ENCODE peak calls at places on chromosomes 4 and X, in nine cellular contexts. P is NAMALWA; G is kidney tubule cell; E is T-helper 9 cell; K is anterior cingulate cortex; Y is NCI-H1417; S is ureter; V is CD8-positive, alpha-beta memory T cell; N is mucosa of descending colon. M is an unnamed sample.
A peak's percentile ranks its signal among the peaks of the same experiment; 100 is the strongest.

GRCh38 chrX:65589304-65589703 is 54.7 kb upstream of the LAS1L start:
- DNase-seq in N (no peak), V (no peak), P (no peak), E (no peak), K (no peak), Y (no peak), G (no peak), S (no peak), M (no peak)

GRCh38 chrX:46551494-46552128 is 6.4 kb upstream of the ZNF674 start:
- DNase-seq in Y (no peak), N (no peak), S (no peak), G (peak; percentile 28), K (no peak), V (no peak), P (no peak), E (no peak), M (peak; percentile 32)

GRCh38 chr4:17283832-17284231 is 228.1 kb downstream of the QDPR start:
- DNase-seq in G (no peak), Y (no peak), N (no peak), S (no peak), V (no peak), E (no peak), P (no peak), K (no peak), M (no peak)

GRCh38 chrX:41478397-41478911 is 31.3 kb downstream of the NYX start:
- DNase-seq in N (no peak), Y (peak; percentile 10), K (peak; percentile 10), S (no peak), E (no peak), P (no peak), G (peak; percentile 30), V (no peak), M (no peak)

GRCh38 chrX:35919536-35920309 is at the start of gene CFAP47:
- DNase-seq in S (no peak), G (peak; percentile 49), Y (peak; percentile 90), P (no peak), N (peak; percentile 48), E (no peak), K (no peak), V (no peak), M (no peak)

GRCh38 chr4:20260821-20261220 is 9.1 kb downstream of the SLIT2 start:
- DNase-seq in E (no peak), S (no peak), V (no peak), P (peak; percentile 6), Y (no peak), K (no peak), N (no peak), G (no peak), M (no peak)

GRCh38 chr4:165118256-165118909 is 5.7 kb upstream of the TMEM192 start:
- DNase-seq in G (no peak), N (no peak), P (no peak), E (no peak), K (no peak), V (no peak), Y (no peak), S (no peak), M (no peak)

GRCh38 chr4:139419388-139419914 is 34.5 kb upstream of the RAB33B start:
- DNase-seq in N (no peak), E (no peak), G (peak; percentile 39), S (peak; percentile 53), K (peak; percentile 5), V (no peak), Y (no peak), P (peak; percentile 49), M (peak; percentile 90)

GRCh38 chr4:74109116-74109791 is 10.3 kb upstream of the CXCL2 start:
- DNase-seq in Y (no peak), G (peak; percentile 97), S (no peak), N (peak; percentile 37), V (no peak), K (no peak), E (no peak), P (no peak), M (peak; percentile 97)

GRCh38 chrX:153580700-153581386 is 18.1 kb downstream of the CCNQ start:
- DNase-seq in Y (no peak), G (no peak), E (no peak), V (no peak), N (no peak), K (no peak), S (no peak), P (no peak), M (no peak)

GRCh38 chrX:136909119-136909705 is 28.7 kb upstream of the RBMX start:
- DNase-seq in V (peak; percentile 70), E (peak; percentile 69), S (peak; percentile 77), N (peak; percentile 82), P (peak; percentile 69), Y (peak; percentile 74), K (peak; percentile 48), G (peak; percentile 78), M (peak; percentile 78)

GRCh38 chrX:33053001-33053400 is 158.3 kb downstream of the DMD start:
- DNase-seq in E (no peak), S (no peak), Y (no peak), N (no peak), P (no peak), G (no peak), V (no peak), K (no peak), M (no peak)

GRCh38 chrX:131264053-131264452 is 25.1 kb downstream of the IGSF1 start:
- DNase-seq in N (no peak), S (no peak), K (no peak), Y (no peak), P (no peak), E (no peak), V (no peak), G (no peak), M (no peak)

GRCh38 chr4:184265566-184266351 is 48.1 kb upstream of the ENPP6 start:
- DNase-seq in V (no peak), K (no peak), Y (no peak), P (peak; percentile 26), G (peak; percentile 55), E (no peak), S (no peak), N (no peak), M (peak; percentile 32)

GRCh38 chrX:68832101-68832416 is 3.2 kb downstream of the EFNB1 start:
- DNase-seq in V (no peak), N (peak; percentile 70), K (no peak), E (no peak), G (peak; percentile 68), P (peak; percentile 40), Y (no peak), S (peak; percentile 72), M (peak; percentile 78)

GRCh38 chrX:13311560-13311959 is 8.3 kb downstream of the ATXN3L start:
- DNase-seq in Y (no peak), E (no peak), K (no peak), G (no peak), V (no peak), P (no peak), N (no peak), S (no peak), M (no peak)

GRCh38 chr4:53196872-53197759 is 168.7 kb downstream of the SCFD2 start:
- DNase-seq in Y (peak; percentile 13), N (no peak), S (no peak), K (no peak), E (no peak), G (peak; percentile 71), V (no peak), P (peak; percentile 85), M (peak; percentile 96)

GRCh38 chr4:103634236-103634635 is 85.5 kb downstream of the TACR3 start:
- DNase-seq in S (no peak), E (no peak), Y (no peak), V (no peak), G (no peak), N (no peak), P (peak; percentile 22), K (no peak), M (no peak)

GRCh38 chr4:109216085-109216696 is 86.3 kb downstream of the COL25A1 start:
- DNase-seq in S (no peak), E (no peak), N (no peak), K (no peak), V (no peak), P (no peak), Y (no peak), G (no peak), M (no peak)

GRCh38 chr4:166014411-166014810 is 141.4 kb downstream of the TLL1 start:
- DNase-seq in V (no peak), S (no peak), G (peak; percentile 23), P (no peak), Y (no peak), E (no peak), N (no peak), K (no peak), M (no peak)

GRCh38 chr4:74039065-74039763 is 725 bp upstream of the CXCL3 start:
- DNase-seq in K (no peak), V (no peak), P (no peak), E (no peak), Y (peak; percentile 6), S (no peak), N (no peak), G (peak; percentile 26), M (peak; percentile 36)

GRCh38 chr4:153137168-153137567 is 67.1 kb upstream of the TRIM2 start:
- DNase-seq in V (no peak), Y (no peak), P (no peak), S (no peak), N (no peak), G (peak; percentile 69), K (no peak), E (no peak), M (peak; percentile 88)

GRCh38 chr4:17688011-17688441 is 73.6 kb downstream of the MED28 start:
- DNase-seq in Y (no peak), E (no peak), V (no peak), K (no peak), N (no peak), G (peak; percentile 30), S (no peak), P (no peak), M (no peak)

GRCh38 chr4:100569196-100569595 is 51.4 kb upstream of the EMCN start:
- DNase-seq in N (no peak), S (no peak), K (no peak), G (no peak), Y (no peak), P (no peak), V (no peak), E (no peak), M (no peak)

GRCh38 chr4:38189445-38189844 is 229.2 kb downstream of the PTTG2 start:
- DNase-seq in N (no peak), E (no peak), P (no peak), S (no peak), V (no peak), Y (no peak), K (no peak), G (peak; percentile 97), M (peak; percentile 91)

GRCh38 chr4:80008351-80008750 is 64.7 kb downstream of the ANTXR2 start:
- DNase-seq in E (no peak), K (no peak), N (no peak), G (no peak), P (no peak), V (no peak), Y (no peak), S (no peak), M (no peak)

GRCh38 chrX:129077384-129077783 is 445.9 kb downstream of the SMARCA1 start:
- DNase-seq in V (no peak), K (no peak), P (no peak), N (no peak), E (no peak), Y (no peak), G (no peak), S (no peak), M (no peak)

GRCh38 chrX:41912922-41913321 is 10.4 kb downstream of the CASK start:
- DNase-seq in N (no peak), G (peak; percentile 94), P (no peak), S (no peak), V (no peak), E (no peak), Y (no peak), K (no peak), M (no peak)

GRCh38 chr4:17358236-17358635 is 153.7 kb downstream of the QDPR start:
- DNase-seq in E (no peak), V (no peak), N (no peak), S (no peak), K (no peak), G (no peak), Y (no peak), P (no peak), M (no peak)

GRCh38 chr4:48756689-48757220 is 23.3 kb downstream of the FRYL start:
- DNase-seq in P (no peak), S (no peak), G (peak; percentile 62), N (no peak), E (no peak), Y (no peak), K (no peak), V (no peak), M (peak; percentile 39)

GRCh38 chrX:136580316-136580715 is 48.3 kb downstream of the VGLL1 start:
- DNase-seq in V (no peak), G (no peak), S (no peak), P (no peak), K (no peak), Y (peak; percentile 3), E (no peak), N (no peak), M (no peak)

M was measured in cardiac fibroblast.